ENCODE peak calls at places on chromosomes 7 and 10, in seven cellular contexts. K, Q, A, C, E, J and Y are unnamed samples.

GRCh38 chr10:93753621-93754250 is 4.0 kb upstream of the LGI1 start:
- DNase-seq in K (no peak), Q (no peak), A (no peak), C (no peak), E (peak), J (no peak), Y (no peak)

GRCh38 chr7:24705481-24705954 is 51.7 kb downstream of the GSDME start:
- DNase-seq in K (no peak), Q (no peak), A (no peak), C (no peak), E (no peak), J (no peak), Y (no peak)

GRCh38 chr10:94343159-94343558 is 19.6 kb downstream of the NOC3L start:
- DNase-seq in K (peak), Q (no peak), A (no peak), C (no peak), E (peak), J (no peak), Y (no peak)

GRCh38 chr10:481636-482035 is 207.8 kb downstream of the DIP2C start:
- DNase-seq in K (no peak), Q (peak), A (no peak), C (no peak), E (no peak), J (no peak), Y (no peak)

GRCh38 chr10:103772096-103772845 is 83.1 kb downstream of the SH3PXD2A start:
- DNase-seq in K (peak), Q (peak), A (peak), C (peak), E (peak), J (peak), Y (peak)

GRCh38 chr7:101522021-101522420 is 107.1 kb downstream of the MYL10 start:
- DNase-seq in K (no peak), Q (no peak), A (no peak), C (no peak), E (no peak), J (no peak), Y (no peak)

GRCh38 chr10:62817763-62818425 is 1.7 kb upstream of the EGR2 start:
- DNase-seq in K (peak), Q (peak), A (peak), C (peak), E (peak), J (peak), Y (peak)

GRCh38 chr10:43078986-43079273 is 2.1 kb downstream of the RET start:
- DNase-seq in K (peak), Q (no peak), A (peak), C (peak), E (no peak), J (peak), Y (peak)

GRCh38 chr7:48140001-48140681 is 31.1 kb upstream of the ABCA13 start:
- DNase-seq in K (no peak), Q (no peak), A (no peak), C (no peak), E (peak), J (peak), Y (no peak)

GRCh38 chr7:2117681-2118045 is 115.1 kb downstream of the MAD1L1 start:
- DNase-seq in K (no peak), Q (no peak), A (no peak), C (no peak), E (no peak), J (no peak), Y (no peak)

GRCh38 chr7:2116086-2116810 is 116.5 kb downstream of the MAD1L1 start:
- DNase-seq in K (no peak), Q (no peak), A (no peak), C (no peak), E (no peak), J (no peak), Y (no peak)

GRCh38 chr7:2115739-2116065 is 117.0 kb downstream of the MAD1L1 start:
- DNase-seq in K (no peak), Q (no peak), A (no peak), C (no peak), E (no peak), J (no peak), Y (no peak)

GRCh38 chr7:2118056-2118455 is 114.7 kb downstream of the MAD1L1 start:
- DNase-seq in K (no peak), Q (no peak), A (no peak), C (no peak), E (no peak), J (no peak), Y (no peak)

DNA sequence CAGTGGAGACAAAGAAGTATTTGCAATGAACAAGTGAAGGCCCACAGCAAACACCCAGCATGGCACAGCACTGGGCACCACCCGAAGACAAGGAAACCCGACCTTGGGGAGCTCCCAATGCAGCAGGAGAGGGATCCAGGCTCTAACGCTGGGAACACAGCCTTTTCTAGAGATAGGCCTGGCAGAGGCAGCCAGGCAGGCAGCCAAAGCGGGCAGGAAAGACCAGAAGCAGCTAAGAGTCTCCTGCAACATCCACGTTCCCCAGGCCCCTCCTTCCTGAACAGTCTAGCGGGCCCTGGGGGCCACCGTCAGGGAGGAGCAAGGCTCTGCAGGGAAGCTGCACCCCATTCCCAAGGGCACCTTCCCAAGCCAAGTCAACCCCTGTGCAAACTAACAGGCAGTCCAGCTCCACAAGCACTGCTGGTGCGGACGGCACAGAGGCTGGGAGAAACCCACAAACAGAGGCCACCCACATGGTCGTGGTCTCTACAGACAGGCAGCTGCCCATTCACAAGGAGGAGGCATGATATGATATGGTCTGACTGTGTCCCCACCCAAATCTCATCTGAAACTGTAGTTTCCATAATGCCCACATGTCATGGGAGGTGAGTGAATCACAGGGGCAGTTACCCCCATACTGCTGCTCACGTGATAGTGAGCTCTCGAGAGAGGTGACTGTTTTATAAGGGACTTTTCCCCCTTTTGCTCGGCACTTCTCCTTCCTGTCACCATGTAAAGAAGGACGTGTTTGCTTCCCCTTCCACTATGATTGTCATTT is 115.7 kb downstream of the MAD1L1 start:
- DNase-seq in K (peak), Q (no peak), A (no peak), C (no peak), E (no peak), J (peak), Y (no peak)
- TF ChIP-seq CTCF in K (no peak), Q (no peak), A (no peak), C (no peak), E (no peak), J (no peak), Y (no peak)

GRCh38 chr7:42247301-42247700 is 10.3 kb upstream of the GLI3 start:
- DNase-seq in K (no peak), Q (no peak), A (no peak), C (no peak), E (peak), J (peak), Y (no peak)
- TF ChIP-seq CTCF in K (no peak), Q (no peak), A (no peak), C (no peak), E (peak), J (peak), Y (no peak)

DNA sequence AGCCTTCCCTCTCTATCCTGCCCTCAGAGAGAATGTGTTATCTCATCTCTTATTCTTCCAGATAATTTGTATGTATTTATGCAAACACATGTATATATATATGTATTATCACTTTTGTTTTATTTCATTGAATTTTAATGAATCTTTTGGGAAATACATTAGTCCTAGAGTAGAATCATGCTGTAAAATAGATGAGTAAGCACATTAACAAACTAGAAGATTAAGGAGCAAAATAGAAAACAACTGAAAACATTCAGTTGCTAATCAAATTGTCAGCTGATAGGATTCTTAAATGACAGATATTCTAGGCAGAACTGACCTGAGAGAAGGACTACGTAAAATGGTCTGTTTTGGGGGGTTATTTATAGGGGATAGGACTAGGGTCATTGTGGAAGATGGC is 11.2 kb downstream of the KLLN start:
- DNase-seq in K (no peak), Q (no peak), A (no peak), C (no peak), E (no peak), J (no peak), Y (no peak)
- TF ChIP-seq CTCF in K (no peak), Q (no peak), A (no peak), C (no peak), E (no peak), J (no peak), Y (no peak)

GRCh38 chr7:86814980-86815379 is 171.3 kb downstream of the GRM3 start:
- DNase-seq in K (no peak), Q (no peak), A (no peak), C (peak), E (no peak), J (peak), Y (no peak)
- TF ChIP-seq CTCF in K (no peak), Q (peak), A (no peak), C (peak), E (peak), J (peak), Y (peak)

DNA sequence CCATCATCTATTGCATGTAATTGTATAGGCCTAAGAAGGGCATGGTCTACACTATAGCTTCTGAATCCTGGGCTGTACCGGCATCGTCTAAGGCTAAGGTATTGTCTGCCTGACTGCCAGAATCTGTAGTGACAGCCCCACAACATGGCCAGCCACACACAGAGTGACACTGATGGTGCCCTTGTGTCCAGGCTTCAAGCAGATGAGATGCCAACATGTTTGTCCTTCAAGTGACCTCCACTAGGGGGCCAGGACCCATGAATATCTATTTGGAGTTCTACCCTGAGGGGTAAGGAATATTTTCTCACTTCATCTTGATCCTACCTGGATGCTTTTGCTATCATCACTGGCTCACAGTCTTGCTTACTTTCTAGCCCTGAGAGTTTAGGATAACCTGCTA is 1.5 kb downstream of the CYP3A7 start:
- DNase-seq in K (no peak), Q (no peak), A (no peak), C (peak), E (no peak), J (peak), Y (no peak)
- TF ChIP-seq CTCF in K (no peak), Q (peak), A (peak), C (peak), E (peak), J (peak), Y (peak)

DNA sequence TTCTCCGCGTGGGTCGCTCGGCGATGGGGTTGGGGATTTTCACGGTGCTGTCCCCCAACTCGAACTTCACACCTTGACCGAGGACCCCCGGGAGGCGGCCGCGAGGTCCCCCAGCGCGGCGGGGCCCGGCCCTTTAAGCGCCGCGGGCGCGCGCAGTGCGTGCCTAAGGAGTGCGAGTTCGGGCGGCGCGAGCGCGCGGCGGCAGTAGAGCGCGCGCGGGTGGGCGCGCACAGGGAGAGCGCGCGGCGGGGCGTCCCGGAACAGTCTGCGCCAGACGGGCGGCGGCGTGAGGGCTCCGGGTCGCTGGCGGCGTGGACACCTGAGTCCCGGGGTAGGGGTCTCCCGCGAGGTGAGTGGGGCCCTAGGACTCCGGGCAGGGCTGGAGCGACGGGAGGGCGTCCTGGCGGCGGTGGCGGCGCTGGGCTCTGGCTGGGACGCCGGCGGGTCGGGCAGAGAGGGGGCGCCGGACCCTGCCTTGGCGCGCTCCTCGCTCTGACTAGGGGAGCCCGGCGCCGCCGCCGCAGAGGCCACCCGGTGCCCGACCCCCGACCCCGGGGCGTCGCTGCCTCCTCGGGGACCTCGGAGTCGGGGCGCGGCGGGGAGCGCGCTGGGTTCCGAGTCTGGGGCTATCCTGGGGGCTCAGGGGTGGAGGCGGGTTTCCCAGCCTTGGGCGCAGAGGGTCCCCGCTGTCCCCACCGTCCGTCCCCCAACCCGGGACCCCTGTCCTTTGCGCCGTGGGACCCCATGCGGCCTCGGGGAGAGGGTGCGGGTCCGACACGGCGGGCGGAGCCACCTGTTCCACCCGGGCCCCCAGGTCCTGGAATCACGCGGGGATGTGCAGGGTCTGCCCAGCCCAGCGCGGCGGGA is at the start of gene PROSER2:
- DNase-seq in K (no peak), Q (peak), A (peak), C (peak), E (peak), J (peak), Y (peak)
- TF ChIP-seq CTCF in K (no peak), Q (no peak), A (no peak), C (no peak), E (no peak), J (no peak), Y (no peak)

GRCh38 chr10:127442220-127442525 is 106.9 kb upstream of the NPS start:
- DNase-seq in K (no peak), Q (peak), A (no peak), C (no peak), E (no peak), J (no peak), Y (no peak)
- TF ChIP-seq CTCF in K (no peak), Q (no peak), A (no peak), C (no peak), E (no peak), J (no peak), Y (no peak)

GRCh38 chr7:121493553-121493952 is 97.4 kb upstream of the FAM3C start:
- DNase-seq in K (no peak), Q (no peak), A (no peak), C (no peak), E (no peak), J (no peak), Y (no peak)
- TF ChIP-seq CTCF in K (no peak), Q (no peak), A (no peak), C (no peak), E (peak), J (no peak), Y (no peak)